ENCODE peak calls at places on chromosomes 3 and 15, in six cellular contexts. K is IMR-90, T is gastrocnemius medialis, R is PC-3, Q is DND-41, G is psoas muscle. S is an unnamed sample.

GRCh38 chr15:59685737-59686297 is 3.3 kb downstream of the BNIP2 start:
- DNase-seq in T (no peak), R (no peak), G (no peak), Q (no peak), K (peak; percentile 38), S (no peak)

GRCh38 chr3:31462050-31462569 is 70.6 kb upstream of the STT3B start:
- DNase-seq in G (no peak), Q (peak; percentile 64), R (no peak), T (no peak), K (no peak), S (no peak)

GRCh38 chr3:101240719-101241118 is 79.7 kb downstream of the IMPG2 start:
- DNase-seq in R (no peak), G (no peak), T (no peak), Q (no peak), K (no peak), S (no peak)

GRCh38 chr3:196969001-196969659 is 497 bp upstream of the PIGZ start:
- DNase-seq in Q (peak; percentile 54), K (no peak), R (peak; percentile 19), G (peak; percentile 67), T (no peak), S (no peak)

GRCh38 chr15:85621096-85621495 is 173.6 kb downstream of the KLHL25 start:
- DNase-seq in R (no peak), T (no peak), Q (no peak), G (no peak), K (no peak), S (no peak)

GRCh38 chr3:185940951-185941350 is 3.1 kb upstream of the TRA2B start:
- DNase-seq in R (peak; percentile 93), T (no peak), Q (no peak), G (no peak), K (no peak), S (no peak)

GRCh38 chr3:44026224-44026865 is 215.3 kb upstream of the TOPAZ1 start:
- DNase-seq in G (no peak), R (no peak), Q (no peak), K (no peak), T (no peak), S (no peak)

GRCh38 chr15:85671156-85671555 is 123.6 kb downstream of the KLHL25 start:
- DNase-seq in Q (no peak), K (no peak), R (no peak), T (no peak), G (no peak), S (no peak)

GRCh38 chr3:39064646-39065045 is 12.8 kb downstream of the WDR48 start:
- DNase-seq in G (no peak), Q (no peak), K (peak; percentile 63), R (no peak), T (no peak), S (no peak)

GRCh38 chr3:53677406-53677805 is 168.8 kb downstream of the CHDH start:
- DNase-seq in G (no peak), T (no peak), K (no peak), R (peak; percentile 43), Q (no peak), S (no peak)
- TF ChIP-seq CTCF in G (peak; percentile 31), T (peak; percentile 28), K (no peak), R (peak; percentile 62), Q (peak; percentile 32), S (no peak)

DNA sequence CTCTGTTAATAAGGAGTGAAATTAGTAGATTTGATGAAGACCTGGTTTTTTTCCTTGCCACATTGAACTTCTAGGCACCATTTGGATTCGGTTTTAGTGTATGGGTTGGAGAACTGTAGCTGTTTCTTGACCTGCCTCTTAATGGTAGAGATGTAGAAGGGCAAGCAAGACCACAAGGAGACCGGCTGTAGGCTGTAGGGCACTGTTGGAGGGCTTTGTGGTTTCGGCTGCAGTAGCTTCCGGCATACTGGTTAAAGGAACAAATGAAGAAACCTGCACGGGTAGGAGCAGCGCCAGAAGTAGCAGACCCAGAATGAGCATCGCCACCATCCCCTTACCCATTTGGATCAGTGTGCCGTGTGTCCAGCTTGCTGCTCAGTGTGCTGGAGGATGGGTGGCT is 7.9 kb downstream of the PCLAF start:
- DNase-seq in R (no peak), Q (no peak), K (no peak), G (no peak), T (no peak), S (no peak)
- H3K4me3 ChIP-seq in R (no peak overlapping the region), Q (no peak overlapping the region), K (no peak overlapping the region), G (no peak overlapping the region), T (no peak overlapping the region), S (no peak overlapping the region)

GRCh38 chr15:39304201-39304841 is 276.6 kb upstream of the THBS1 start:
- DNase-seq in Q (no peak), G (no peak), K (peak; percentile 99), T (no peak), R (no peak), S (no peak)
- H3K4me1 ChIP-seq in Q (no peaks in the 10 kb centered on the region), G (no peaks in the 10 kb centered on the region), K (peaks cover 21% of the 10 kb centered on the region), T (no peaks in the 10 kb centered on the region), R (peaks cover 30% of the 10 kb centered on the region), S (peaks cover 36% of the 10 kb centered on the region)

GRCh38 chr3:125051715-125052581 is 3.8 kb downstream of the HEG1 start:
- DNase-seq in Q (peak; percentile 82), K (peak; percentile 91), G (peak; percentile 74), T (peak; percentile 38), R (peak; percentile 68), S (peak; percentile 64)
- TF ChIP-seq CTCF in Q (no peak), K (no peak), G (no peak), T (no peak), R (no peak), S (no peak)

S was measured in tibial artery.